ENCODE peak calls at places on chromosome 22, in four cellular contexts. A, I, Q and B are unnamed samples.
A peak's percentile ranks its signal among the peaks of the same experiment; 100 is the strongest.

GRCh38 chr22:45096256-45096907 is 67.3 kb upstream of the NUP50 start:
- DNase-seq in A (no peak), Q (peak; percentile 66), I (peak; percentile 65), B (peak; percentile 63)

GRCh38 chr22:26485991-26486390 is 2.3 kb downstream of the SRRD start:
- DNase-seq in Q (no peak), A (no peak), I (no peak), B (no peak)

GRCh38 chr22:45240137-45240809 is 421 bp downstream of the KIAA0930 start:
- DNase-seq in I (peak; percentile 29), Q (no peak), A (no peak), B (peak; percentile 24)

GRCh38 chr22:46103664-46104063 is 46.7 kb upstream of the PPARA start:
- DNase-seq in Q (no peak), A (no peak), I (no peak), B (no peak)

GRCh38 chr22:22343603-22344276 is 99.2 kb downstream of the VPREB1 start:
- DNase-seq in A (no peak), Q (no peak), I (no peak), B (no peak)

GRCh38 chr22:41365425-41365824 is 16.3 kb upstream of the TEF start:
- DNase-seq in A (no peak), I (no peak), Q (no peak), B (no peak)

GRCh38 chr22:44658371-44658953 is 43.5 kb upstream of the PRR5 start:
- DNase-seq in A (peak; percentile 59), I (peak; percentile 93), Q (no peak), B (no peak)

GRCh38 chr22:24516301-24516737 is 21.2 kb downstream of the UPB1 start:
- DNase-seq in Q (no peak), A (peak; percentile 70), I (peak; percentile 91), B (no peak)